ENCODE peak calls at places on chromosome 19, in seven cellular contexts. L is psoas muscle, F is heart left ventricle, P is endodermal cell, I is WERI-Rb-1, H is left lung, M is fibroblast of lung. N is an unnamed sample.

GRCh38 chr19:12626958-12627357 is 16.2 kb downstream of the ZNF791 start:
- DNase-seq in L (no peak), F (no peak), P (no peak), I (no peak), H (no peak), M (no peak), N (no peak)

GRCh38 chr19:17321655-17322489 is 12.5 kb downstream of the DDA1 start:
- DNase-seq in L (no peak), F (no peak), P (peak; percentile 35), I (no peak), H (no peak), M (no peak), N (no peak)

GRCh38 chr19:6761053-6761676 is 6.1 kb downstream of the SH2D3A start:
- DNase-seq in L (no peak), F (no peak), P (peak; percentile 73), I (peak; percentile 25), H (peak; percentile 1), M (no peak), N (no peak)

GRCh38 chr19:51546650-51547396 is 15.4 kb upstream of the SIGLEC6 start:
- DNase-seq in L (no peak), F (no peak), P (no peak), I (no peak), H (no peak), M (peak; percentile 32), N (no peak)

GRCh38 chr19:55467236-55468053 is 2.9 kb upstream of the C19orf85 start:
- DNase-seq in L (peak; percentile 74), F (peak; percentile 74), P (peak; percentile 90), I (peak; percentile 48), H (peak; percentile 96), M (peak; percentile 41), N (peak; percentile 69)

GRCh38 chr19:18020212-18021067 is 12.5 kb downstream of the ARRDC2 start:
- DNase-seq in L (peak; percentile 97), F (peak; percentile 87), P (no peak), I (no peak), H (peak; percentile 90), M (peak; percentile 51), N (peak; percentile 96)

GRCh38 chr19:57934820-57935665 is at the start of gene ZNF418:
- DNase-seq in L (peak; percentile 39), F (peak; percentile 79), P (peak; percentile 90), I (peak; percentile 77), H (peak; percentile 79), M (peak; percentile 88), N (peak; percentile 42)

GRCh38 chr19:3202346-3202745 is 16.6 kb downstream of the NCLN start:
- DNase-seq in L (no peak), F (no peak), P (no peak), I (no peak), H (peak; percentile 57), M (no peak), N (no peak)

GRCh38 chr19:12065100-12065538 is 588 bp downstream of the ZNF844 start:
- DNase-seq in L (peak; percentile 20), F (no peak), P (no peak), I (peak; percentile 28), H (no peak), M (peak; percentile 61), N (peak; percentile 22)

GRCh38 chr19:13634658-13635057 is 128.4 kb upstream of the CACNA1A start:
- DNase-seq in L (no peak), F (no peak), P (no peak), I (no peak), H (no peak), M (no peak), N (no peak)

GRCh38 chr19:50906217-50906616 is 5.0 kb downstream of the KLK4 start:
- DNase-seq in L (no peak), F (no peak), P (peak; percentile 91), I (peak; percentile 42), H (no peak), M (no peak), N (no peak)

GRCh38 chr19:38975214-38975860 is at the start of gene FBXO17:
- DNase-seq in L (peak; percentile 65), F (peak; percentile 53), P (peak; percentile 85), I (peak; percentile 77), H (peak; percentile 85), M (peak; percentile 72), N (peak; percentile 52)

GRCh38 chr19:44598880-44599279 is 14.5 kb upstream of the IGSF23 start:
- DNase-seq in L (no peak), F (no peak), P (no peak), I (no peak), H (no peak), M (no peak), N (no peak)

GRCh38 chr19:44593294-44593693 is 20.1 kb upstream of the IGSF23 start:
- DNase-seq in L (no peak), F (no peak), P (no peak), I (no peak), H (no peak), M (no peak), N (no peak)

GRCh38 chr19:44598355-44598754 is 15.0 kb upstream of the IGSF23 start:
- DNase-seq in L (no peak), F (no peak), P (no peak), I (no peak), H (no peak), M (no peak), N (no peak)

GRCh38 chr19:44597131-44597491 is 16.3 kb upstream of the IGSF23 start:
- DNase-seq in L (no peak), F (no peak), P (no peak), I (no peak), H (no peak), M (no peak), N (no peak)

GRCh38 chr19:44596428-44597130 is 16.8 kb upstream of the IGSF23 start:
- DNase-seq in L (no peak), F (no peak), P (no peak), I (no peak), H (no peak), M (no peak), N (no peak)
- H3K4me3 ChIP-seq in L (no peak overlapping the region), F (no peak overlapping the region), P (no peak overlapping the region), I (no peak overlapping the region), H (no peak overlapping the region), M (no peak overlapping the region), N (no peak overlapping the region)

GRCh38 chr19:53086949-53087348 is 16.3 kb downstream of the ZNF160 start:
- DNase-seq in L (peak; percentile 49), F (peak; percentile 86), P (no peak), I (no peak), H (no peak), M (peak; percentile 17), N (peak; percentile 66)
- H3K27ac ChIP-seq in L (peak overlapping the region; percentile 61), F (peak overlapping the region; percentile 94), P (no peak overlapping the region), I (no peak overlapping the region), H (peak overlapping the region; percentile 45), M (no peak overlapping the region), N (peak overlapping the region; percentile 86)

DNA sequence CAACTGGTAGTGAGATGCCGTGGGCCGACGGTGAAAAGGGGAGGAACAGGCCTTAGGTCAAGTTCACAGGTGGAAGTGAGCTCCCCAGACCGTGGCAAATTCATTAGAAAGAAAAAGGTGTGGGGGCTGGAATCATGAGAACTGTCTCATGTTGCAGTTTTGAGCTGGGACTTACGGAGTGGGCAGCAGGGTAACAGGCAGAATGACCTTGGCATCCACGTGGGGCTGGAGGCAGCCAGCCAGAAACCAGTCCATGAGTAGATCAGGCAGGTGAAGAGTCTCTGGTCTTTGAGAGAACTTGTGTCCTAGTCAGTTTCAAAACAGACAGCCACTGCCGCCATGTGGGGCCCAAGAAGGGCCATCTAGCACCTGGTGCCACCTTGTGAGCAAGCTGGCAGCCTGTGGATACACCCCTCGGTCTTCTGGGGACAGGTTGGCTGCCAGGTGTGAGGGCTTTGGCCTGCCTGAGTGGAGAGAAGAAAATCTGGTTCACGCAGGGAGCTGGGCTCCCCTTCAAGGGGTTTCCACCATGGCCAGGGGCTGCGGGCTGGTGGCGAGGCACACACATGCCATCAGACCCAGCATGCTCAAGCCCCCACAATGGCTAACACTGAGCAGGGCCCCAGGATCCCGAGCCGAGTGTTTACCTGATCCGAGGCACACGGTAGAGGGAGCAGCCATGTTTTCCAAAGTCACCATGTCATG is 23.9 kb downstream of the TSSK6 start:
- DNase-seq in L (no peak), F (no peak), P (no peak), I (no peak), H (peak; percentile 37), M (no peak), N (no peak)
- TF ChIP-seq CTCF in L (no peak), F (no peak), P (no peak), I (no peak), H (no peak), M (no peak), N (no peak)

GRCh38 chr19:49497047-49497789 is 984 bp downstream of the RPS11 start:
- DNase-seq in L (peak; percentile 61), F (peak; percentile 63), P (peak; percentile 79), I (peak; percentile 52), H (peak; percentile 90), M (peak; percentile 50), N (peak; percentile 64)

GRCh38 chr19:49496574-49497008 is 357 bp downstream of the RPS11 start:
- DNase-seq in L (no peak), F (no peak), P (no peak), I (no peak), H (no peak), M (no peak), N (no peak)

GRCh38 chr19:49499030-49499670 is 2.9 kb downstream of the RPS11 start:
- DNase-seq in L (no peak), F (no peak), P (no peak), I (no peak), H (no peak), M (no peak), N (no peak)

GRCh38 chr19:49498475-49498874 is 2.2 kb downstream of the RPS11 start:
- DNase-seq in L (no peak), F (no peak), P (no peak), I (no peak), H (no peak), M (no peak), N (no peak)

GRCh38 chr19:49497790-49498106 is 1.5 kb downstream of the RPS11 start:
- DNase-seq in L (no peak), F (no peak), P (no peak), I (no peak), H (no peak), M (no peak), N (no peak)
- H3K4me3 ChIP-seq in L (peak overlapping the region; percentile 99), F (no peak overlapping the region), P (peak overlapping the region; percentile 99), I (no peak overlapping the region), H (peak overlapping the region; percentile 60), M (peak overlapping the region; percentile 95), N (peak overlapping the region; percentile 94)

GRCh38 chr19:8506402-8506957 is 4.0 kb upstream of the PRAM1 start:
- DNase-seq in L (no peak), F (no peak), P (peak; percentile 73), I (no peak), H (no peak), M (no peak), N (no peak)
- H3K27ac ChIP-seq in L (peak overlapping the region; percentile 53), F (peak overlapping the region; percentile 14), P (peak overlapping the region; percentile 61), I (peak overlapping the region; percentile 93), H (peak overlapping the region; percentile 85), M (no peak overlapping the region), N (peak overlapping the region; percentile 38)

GRCh38 chr19:40235238-40236025 is 8.9 kb upstream of the CCNP start:
- DNase-seq in L (no peak), F (no peak), P (peak; percentile 76), I (no peak), H (peak; percentile 71), M (no peak), N (no peak)
- TF ChIP-seq CTCF in L (no peak), F (no peak), P (peak; percentile 73), I (peak; percentile 58), H (no peak), M (no peak), N (no peak)